ENCODE peak calls at places on chromosomes 1 and 21, in seven cellular contexts. H, N, G, P, Z, J and Q are unnamed samples.

GRCh38 chr1:26044971-26045711 is 777 bp downstream of the SLC30A2 start:
- DNase-seq in H (no peak), N (no peak), G (no peak), P (peak), Z (peak), J (no peak), Q (no peak)

GRCh38 chr1:60114735-60115318 is 41.3 kb upstream of the C1orf87 start:
- DNase-seq in H (no peak), N (no peak), G (no peak), P (no peak), Z (no peak), J (no peak), Q (no peak)

GRCh38 chr1:232904566-232904965 is 45.8 kb upstream of the NTPCR start:
- DNase-seq in H (no peak), N (peak), G (no peak), P (no peak), Z (no peak), J (no peak), Q (no peak)

GRCh38 chr1:236451796-236452373 is 57.8 kb downstream of the EDARADD start:
- DNase-seq in H (peak), N (no peak), G (no peak), P (peak), Z (peak), J (no peak), Q (no peak)

GRCh38 chr1:43329995-43330751 is 7.4 kb upstream of the MPL start:
- DNase-seq in H (no peak), N (peak), G (peak), P (no peak), Z (peak), J (peak), Q (peak)

GRCh38 chr1:226427131-226427530 is 19.2 kb upstream of the PARP1 start:
- DNase-seq in H (no peak), N (no peak), G (no peak), P (no peak), Z (no peak), J (no peak), Q (no peak)

GRCh38 chr1:182527680-182528079 is 61.4 kb downstream of the RNASEL start:
- DNase-seq in H (no peak), N (no peak), G (no peak), P (no peak), Z (no peak), J (no peak), Q (no peak)

GRCh38 chr1:1847061-1847460 is 43.8 kb downstream of the GNB1 start:
- DNase-seq in H (peak), N (no peak), G (no peak), P (no peak), Z (peak), J (no peak), Q (no peak)

GRCh38 chr1:220791287-220791686 is 4.6 kb downstream of the MTARC1 start:
- DNase-seq in H (no peak), N (no peak), G (no peak), P (no peak), Z (no peak), J (no peak), Q (no peak)

GRCh38 chr1:106972074-106972473 is 84.4 kb upstream of the PRMT6 start:
- DNase-seq in H (no peak), N (no peak), G (no peak), P (no peak), Z (no peak), J (no peak), Q (no peak)

GRCh38 chr1:65027699-65028358 is 61.5 kb upstream of the JAK1 start:
- DNase-seq in H (peak), N (no peak), G (peak), P (peak), Z (peak), J (peak), Q (no peak)

GRCh38 chr1:147470079-147470478 is 71.2 kb upstream of the BCL9 start:
- DNase-seq in H (no peak), N (no peak), G (no peak), P (no peak), Z (no peak), J (no peak), Q (no peak)

GRCh38 chr21:28776251-28776650 is 216.4 kb downstream of the LTN1 start:
- DNase-seq in H (no peak), N (peak), G (no peak), P (no peak), Z (no peak), J (no peak), Q (no peak)

GRCh38 chr1:234139966-234140365 is 233.3 kb upstream of the COA6 start:
- DNase-seq in H (no peak), N (peak), G (no peak), P (no peak), Z (no peak), J (no peak), Q (no peak)

GRCh38 chr1:43799656-43800629 is 92.6 kb downstream of the ST3GAL3 start:
- DNase-seq in H (no peak), N (peak), G (no peak), P (no peak), Z (no peak), J (no peak), Q (no peak)

GRCh38 chr1:37795340-37796110 is 1.9 kb downstream of the MANEAL start:
- DNase-seq in H (peak), N (peak), G (peak), P (peak), Z (peak), J (no peak), Q (peak)

GRCh38 chr1:157963713-157964112 is 29.7 kb upstream of the KIRREL1 start:
- DNase-seq in H (peak), N (peak), G (peak), P (peak), Z (peak), J (peak), Q (peak)

GRCh38 chr1:1089731-1090423 is 15.8 kb upstream of the RNF223 start:
- DNase-seq in H (no peak), N (no peak), G (peak), P (peak), Z (no peak), J (no peak), Q (peak)

GRCh38 chr1:44545961-44546360 is 128.3 kb downstream of the TMEM53 start:
- DNase-seq in H (no peak), N (no peak), G (no peak), P (no peak), Z (no peak), J (no peak), Q (no peak)

GRCh38 chr1:45009956-45010854 is 919 bp downstream of the HECTD3 start:
- DNase-seq in H (peak), N (no peak), G (no peak), P (peak), Z (peak), J (no peak), Q (peak)

GRCh38 chr1:65924471-65924870 is 131.8 kb downstream of the PDE4B start:
- DNase-seq in H (no peak), N (peak), G (no peak), P (no peak), Z (no peak), J (no peak), Q (no peak)

GRCh38 chr1:209756608-209757445 is 974 bp downstream of the TRAF3IP3 start:
- DNase-seq in H (peak), N (no peak), G (no peak), P (no peak), Z (peak), J (no peak), Q (peak)

GRCh38 chr21:46194374-46195334 is 10.4 kb upstream of the SPATC1L start:
- DNase-seq in H (peak), N (no peak), G (peak), P (peak), Z (no peak), J (peak), Q (no peak)

GRCh38 chr21:29938968-29939858 is 583 bp downstream of the GRIK1 start:
- DNase-seq in H (no peak), N (no peak), G (no peak), P (no peak), Z (no peak), J (peak), Q (peak)

GRCh38 chr1:227303662-227304061 is 14.6 kb downstream of the CDC42BPA start:
- DNase-seq in H (no peak), N (no peak), G (no peak), P (no peak), Z (no peak), J (no peak), Q (no peak)

GRCh38 chr1:243343970-243344749 is 88.3 kb downstream of the SDCCAG8 start:
- DNase-seq in H (no peak), N (peak), G (no peak), P (no peak), Z (no peak), J (no peak), Q (no peak)

GRCh38 chr1:227318852-227319607 is 738 bp upstream of the CDC42BPA start:
- DNase-seq in H (peak), N (peak), G (peak), P (no peak), Z (peak), J (peak), Q (no peak)

GRCh38 chr1:176559474-176560390 is 96.8 kb downstream of the PAPPA2 start:
- DNase-seq in H (peak), N (peak), G (no peak), P (no peak), Z (peak), J (peak), Q (no peak)

GRCh38 chr21:33917421-33917820 is 1.8 kb upstream of the ATP5PO start:
- DNase-seq in H (no peak), N (no peak), G (no peak), P (no peak), Z (no peak), J (no peak), Q (no peak)

GRCh38 chr21:33909756-33910155 is 5.8 kb downstream of the ATP5PO start:
- DNase-seq in H (no peak), N (no peak), G (no peak), P (no peak), Z (no peak), J (no peak), Q (no peak)

GRCh38 chr21:33916200-33916567 is 580 bp upstream of the ATP5PO start:
- DNase-seq in H (no peak), N (no peak), G (no peak), P (no peak), Z (no peak), J (no peak), Q (no peak)

GRCh38 chr21:33914188-33914587 is 1.4 kb downstream of the ATP5PO start:
- DNase-seq in H (no peak), N (no peak), G (no peak), P (no peak), Z (no peak), J (no peak), Q (no peak)

GRCh38 chr21:33915368-33916199 is at the start of gene ATP5PO:
- DNase-seq in H (peak), N (peak), G (peak), P (peak), Z (peak), J (peak), Q (peak)
- TF ChIP-seq POLR2A in H (no peak), N (peak), G (peak), P (peak), Z (peak), J (peak), Q (peak)

DNA sequence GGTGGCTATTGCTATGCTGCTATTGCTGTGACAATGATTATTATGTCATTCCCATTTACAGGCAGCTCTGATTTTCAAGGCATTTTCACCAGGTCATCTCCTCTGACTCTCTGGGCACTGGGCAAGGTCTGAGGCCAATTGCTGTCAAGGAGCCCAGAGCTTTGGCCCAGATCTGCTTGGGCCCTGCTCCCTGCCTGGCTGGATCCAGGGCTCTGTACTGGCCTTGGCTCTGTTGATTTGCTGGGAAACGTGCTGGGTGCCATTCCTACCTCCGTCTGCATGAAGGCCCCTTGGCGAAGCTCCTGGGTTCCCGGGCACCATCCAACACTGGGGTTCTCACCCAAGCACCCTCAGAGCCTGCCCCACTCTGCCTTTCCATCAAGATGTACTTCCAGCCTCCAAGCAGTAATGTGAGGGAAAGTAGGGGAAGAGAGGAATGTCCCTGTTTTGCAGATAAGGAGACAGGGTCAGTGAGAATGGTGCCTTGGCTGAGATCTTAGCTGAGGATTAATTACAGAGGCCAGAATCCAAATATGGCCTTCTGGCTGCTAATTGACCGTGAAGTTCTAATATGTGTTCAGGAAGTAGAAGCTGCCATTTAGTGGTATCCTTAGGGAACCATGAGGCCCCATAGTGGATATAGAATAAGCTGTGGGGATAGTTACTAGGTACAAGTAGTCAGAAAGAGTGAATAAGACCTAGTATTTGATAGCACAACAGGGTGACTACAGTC is 63.9 kb downstream of the HTR6 start:
- DNase-seq in H (no peak), N (no peak), G (no peak), P (no peak), Z (no peak), J (no peak), Q (no peak)
- H3K27ac ChIP-seq in H (no peak), N (no peak), G (no peak), P (no peak), Z (no peak), J (no peak), Q (no peak)

DNA sequence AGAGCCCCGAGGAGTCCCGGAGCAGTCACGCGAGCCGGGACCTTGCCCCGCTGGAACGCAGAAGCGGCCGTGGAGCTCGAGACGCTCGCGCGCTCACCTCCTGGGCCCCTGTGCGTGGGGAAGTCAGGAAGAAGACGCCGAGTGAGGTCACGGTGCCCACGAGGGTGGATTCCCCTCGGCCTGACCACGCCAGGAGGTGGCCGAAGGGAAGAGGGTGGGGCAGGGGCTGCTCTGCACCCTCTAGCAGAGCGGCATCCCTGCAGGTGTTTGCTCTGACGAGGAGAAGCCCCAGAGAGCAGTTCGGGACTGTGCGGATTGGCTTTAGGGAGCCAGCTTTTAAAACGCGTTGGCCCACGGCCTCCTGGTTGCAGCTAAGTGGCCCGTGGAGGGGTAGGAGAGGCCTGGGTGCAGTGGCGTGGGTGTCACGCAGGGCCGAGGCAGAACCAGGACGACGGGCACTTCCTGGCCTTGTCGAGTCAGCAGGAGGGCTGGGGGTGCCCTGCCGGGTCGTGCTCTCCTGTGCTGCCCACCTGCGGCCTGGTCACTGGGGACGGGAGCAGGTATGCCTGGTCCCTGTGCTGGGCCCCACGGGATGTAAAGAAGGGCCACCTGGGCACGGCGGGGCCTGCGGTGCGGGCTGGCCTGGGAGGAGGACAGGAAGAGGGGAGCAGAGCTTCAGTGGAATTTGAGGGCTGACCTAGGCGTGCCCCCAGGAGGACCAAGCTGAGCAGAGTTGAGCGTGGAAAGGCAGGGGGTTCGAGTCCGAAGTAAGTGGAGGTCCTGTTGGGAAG is 1.0 kb downstream of the PDXK start:
- DNase-seq in H (peak), N (no peak), G (peak), P (peak), Z (peak), J (no peak), Q (peak)
- TF ChIP-seq POLR2A in H (no peak), N (no peak), G (no peak), P (no peak), Z (no peak), J (no peak), Q (no peak)

GRCh38 chr1:36114371-36114770 is 10.7 kb downstream of the COL8A2 start:
- DNase-seq in H (no peak), N (no peak), G (no peak), P (peak), Z (no peak), J (no peak), Q (no peak)
- H3K27ac ChIP-seq in H (no peak), N (no peak), G (no peak), P (no peak), Z (no peak), J (peak), Q (no peak)

GRCh38 chr1:6185635-6186382 is 5.7 kb upstream of the CHD5 start:
- DNase-seq in H (no peak), N (peak), G (no peak), P (no peak), Z (no peak), J (no peak), Q (no peak)
- TF ChIP-seq POLR2A in H (no peak), N (no peak), G (no peak), P (no peak), Z (no peak), J (no peak), Q (no peak)

GRCh38 chr1:38858833-38859560 is 575 bp downstream of the RRAGC start:
- DNase-seq in H (peak), N (peak), G (peak), P (peak), Z (peak), J (peak), Q (peak)
- H3K27ac ChIP-seq in H (peak), N (peak), G (peak), P (peak), Z (peak), J (peak), Q (peak)

GRCh38 chr1:248825136-248825535 is 579 bp downstream of the SH3BP5L start:
- DNase-seq in H (no peak), N (no peak), G (no peak), P (no peak), Z (no peak), J (no peak), Q (peak)

GRCh38 chr1:248824301-248824700 is 1.4 kb downstream of the SH3BP5L start:
- DNase-seq in H (no peak), N (no peak), G (no peak), P (no peak), Z (no peak), J (no peak), Q (no peak)

GRCh38 chr1:248825573-248825908 is 174 bp downstream of the SH3BP5L start:
- DNase-seq in H (no peak), N (no peak), G (no peak), P (no peak), Z (no peak), J (peak), Q (no peak)

GRCh38 chr1:248824701-248825100 is 1.0 kb downstream of the SH3BP5L start:
- DNase-seq in H (no peak), N (no peak), G (no peak), P (no peak), Z (no peak), J (no peak), Q (peak)

DNA sequence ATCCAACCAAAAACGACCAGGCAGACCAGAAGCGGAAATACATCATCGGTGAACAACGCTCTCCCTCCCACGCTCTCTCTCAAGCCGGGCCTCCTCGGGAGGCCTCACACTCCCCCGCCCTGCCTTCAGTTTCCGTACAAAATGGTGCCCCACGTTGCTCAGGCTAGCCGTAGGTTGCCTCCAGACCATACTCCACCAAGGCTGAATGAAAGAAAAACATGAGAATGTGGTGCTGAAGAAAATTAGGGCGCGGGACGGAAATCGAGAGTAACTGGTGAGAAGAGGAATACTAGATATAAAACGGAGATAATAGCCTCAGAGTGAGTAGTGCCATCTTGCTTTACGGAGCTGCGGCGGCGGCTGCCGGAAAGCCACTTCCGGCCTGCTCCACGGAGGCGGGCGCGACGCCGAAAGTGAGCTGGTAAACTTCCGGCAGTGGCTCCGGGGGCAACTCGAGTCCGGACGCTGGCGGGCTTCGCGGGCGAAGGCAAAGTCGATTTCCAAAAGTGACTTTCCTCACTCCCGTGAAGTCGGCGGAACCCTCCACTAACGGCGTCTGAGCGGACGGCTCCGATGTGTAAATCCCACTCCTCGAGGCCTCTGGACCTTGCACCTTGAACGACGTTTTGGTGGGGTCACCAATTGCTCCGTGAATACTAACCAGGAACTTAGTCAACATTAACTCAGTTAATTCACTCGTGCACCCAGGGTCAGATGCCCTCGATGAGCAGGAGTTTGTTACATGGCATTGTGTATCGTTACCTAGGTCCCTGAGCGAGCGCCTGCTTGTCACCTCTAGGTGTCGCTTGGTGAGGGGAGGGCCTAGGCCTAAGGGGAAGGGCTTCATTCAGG is at the start of gene SH3BP5L:
- DNase-seq in H (peak), N (peak), G (peak), P (peak), Z (peak), J (peak), Q (peak)
- TF ChIP-seq POLR2A in H (no peak), N (peak), G (peak), P (peak), Z (peak), J (peak), Q (peak)

GRCh38 chr1:31952825-31953220 is 14.7 kb upstream of the PTP4A2 start:
- DNase-seq in H (no peak), N (no peak), G (no peak), P (no peak), Z (no peak), J (no peak), Q (no peak)
- H3K27ac ChIP-seq in H (no peak), N (no peak), G (no peak), P (no peak), Z (no peak), J (no peak), Q (no peak)

DNA sequence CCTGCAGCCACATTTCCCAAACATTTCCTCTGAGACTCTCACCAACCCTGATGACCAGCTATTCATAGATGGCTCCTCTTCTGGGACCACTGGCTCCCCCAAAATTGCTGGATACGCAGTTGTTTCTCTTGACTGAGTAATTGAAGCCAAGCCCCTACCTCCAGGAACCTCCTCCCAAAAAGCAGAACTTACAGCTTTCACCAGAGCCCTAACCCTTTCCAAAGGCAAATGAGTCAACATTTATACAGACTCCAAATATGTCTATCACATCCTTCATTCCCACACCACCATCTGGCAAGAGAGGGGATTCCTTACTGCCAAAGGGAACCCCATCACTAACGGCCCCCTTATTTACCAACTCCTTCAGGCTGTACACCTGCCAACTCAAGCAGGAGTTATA is 20.3 kb upstream of the CA6 start:
- DNase-seq in H (no peak), N (no peak), G (no peak), P (no peak), Z (no peak), J (no peak), Q (no peak)
- TF ChIP-seq POLR2A in H (no peak), N (no peak), G (no peak), P (no peak), Z (no peak), J (no peak), Q (no peak)